ENCODE peak calls at places on chromosomes 16 and 17, in four cellular contexts. M is anterior cingulate cortex, A is AG08396, D is gastrocnemius medialis. J is an unnamed sample.

GRCh38 chr16:84467709-84468108 is 36.8 kb downstream of the MEAK7 start:
- DNase-seq in A (no peak), D (no peak), M (no peak), J (no peak)

GRCh38 chr16:87198328-87198731 is 118.9 kb downstream of the C16orf95 start:
- DNase-seq in M (no peak), D (no peak), A (no peak), J (peak)

GRCh38 chr16:88264641-88265285 is 118.0 kb upstream of the ZNF469 start:
- DNase-seq in A (peak), M (no peak), D (peak), J (peak)

GRCh38 chr16:13110124-13110796 is 208.9 kb downstream of the SHISA9 start:
- DNase-seq in A (no peak), M (no peak), D (no peak), J (peak)

GRCh38 chr16:85419503-85420408 is 193.4 kb upstream of the GSE1 start:
- DNase-seq in A (no peak), D (no peak), M (no peak), J (no peak)

GRCh38 chr17:76791053-76791980 is 53.4 kb downstream of the MFSD11 start:
- DNase-seq in D (no peak), A (peak), M (peak), J (peak)

GRCh38 chr17:60817187-60817586 is 139.5 kb downstream of the BCAS3 start:
- DNase-seq in D (no peak), M (no peak), A (peak), J (peak)

GRCh38 chr16:60123387-60124023 is 1389.4 kb upstream of the GOT2 start:
- DNase-seq in D (no peak), M (no peak), A (no peak), J (no peak)

GRCh38 chr16:77581706-77582105 is 140.6 kb upstream of the NUDT7 start:
- DNase-seq in M (no peak), D (no peak), A (no peak), J (peak)

GRCh38 chr17:82217120-82217529 is 4.5 kb upstream of the CCDC57 start:
- DNase-seq in D (no peak), M (no peak), A (peak), J (no peak)

GRCh38 chr17:73091770-73092517 is 544 bp downstream of the SLC39A11 start:
- DNase-seq in A (peak), M (no peak), D (no peak), J (peak)

GRCh38 chr17:34442387-34443111 is 79.5 kb upstream of the CCL1 start:
- DNase-seq in M (no peak), D (no peak), A (no peak), J (no peak)

GRCh38 chr17:80426671-80427326 is 11.8 kb downstream of the ENDOV start:
- DNase-seq in D (peak), M (peak), A (peak), J (peak)

GRCh38 chr17:55817273-55817709 is 66.4 kb downstream of the PCTP start:
- DNase-seq in A (no peak), M (no peak), D (no peak), J (no peak)

GRCh38 chr17:21289902-21290571 is 5.5 kb downstream of the MAP2K3 start:
- DNase-seq in M (no peak), D (peak), A (no peak), J (no peak)

GRCh38 chr17:50949128-50950001 is 83.2 kb upstream of the TOB1 start:
- DNase-seq in A (no peak), M (no peak), D (no peak), J (no peak)

GRCh38 chr16:86575754-86576557 is 2.4 kb upstream of the FOXL1 start:
- DNase-seq in A (peak), M (no peak), D (peak), J (peak)

GRCh38 chr16:22373662-22374310 is 633 bp downstream of the CDR2 start:
- DNase-seq in M (no peak), D (peak), A (peak), J (no peak)

GRCh38 chr17:28748852-28749515 is 5.2 kb downstream of the TRAF4 start:
- DNase-seq in D (no peak), A (no peak), M (no peak), J (no peak)

GRCh38 chr16:73771196-73771595 is 525.4 kb upstream of the PSMD7 start:
- DNase-seq in A (no peak), M (no peak), D (no peak), J (peak)

GRCh38 chr16:55328611-55329569 is 4.9 kb downstream of the IRX6 start:
- DNase-seq in D (no peak), M (no peak), A (no peak), J (no peak)

GRCh38 chr17:58783380-58783779 is 27.7 kb downstream of the PPM1E start:
- DNase-seq in A (no peak), D (no peak), M (no peak), J (peak)